ENCODE peak calls at places on chromosomes 12 and 14, in four cellular contexts. U is effector memory CD4-positive, alpha-beta T cell; R is substantia nigra; V is stimulated activated CD4-positive, alpha-beta T cell treated with anti-CD3 and anti-CD28 coated beads, Interleukin-12 subunit alpha, Interleukin-12 subunit beta, amount 100 ng/mL, for 4 hours. E is an unnamed sample.

GRCh38 chr12:54882074-54882473 is 27.8 kb downstream of the MUCL1 start:
- DNase-seq in U (no peak), R (no peak), V (no peak), E (no peak)

GRCh38 chr12:25320123-25321006 is 69.6 kb upstream of the KRAS start:
- DNase-seq in U (no peak), R (no peak), V (no peak), E (no peak)

GRCh38 chr12:92244036-92244435 is 98.4 kb upstream of the BTG1 start:
- DNase-seq in U (no peak), R (no peak), V (no peak), E (no peak)

GRCh38 chr12:57471-57980 is 9.0 kb upstream of the IQSEC3 start:
- DNase-seq in U (no peak), R (no peak), V (no peak), E (no peak)

GRCh38 chr12:89040146-89040964 is 311.9 kb downstream of the DUSP6 start:
- DNase-seq in U (peak; percentile 42), R (no peak), V (peak; percentile 72), E (no peak)

GRCh38 chr12:67910360-67911292 is 78.6 kb upstream of the IFNG-AS1 start:
- DNase-seq in U (no peak), R (no peak), V (no peak), E (no peak)

GRCh38 chr12:31003861-31004640 is 69.6 kb upstream of the DDX11 start:
- DNase-seq in U (no peak), R (no peak), V (no peak), E (no peak)

GRCh38 chr12:76374395-76375020 is 26.3 kb upstream of the BBS10 start:
- DNase-seq in U (no peak), R (no peak), V (no peak), E (no peak)

GRCh38 chr12:32211769-32212156 is 105.1 kb downstream of the BICD1 start:
- DNase-seq in U (no peak), R (no peak), V (no peak), E (no peak)

GRCh38 chr14:68260121-68260520 is 440.5 kb downstream of the RAD51B start:
- DNase-seq in U (no peak), R (no peak), V (no peak), E (no peak)

GRCh38 chr12:13210022-13210539 is 13.6 kb downstream of the EMP1 start:
- DNase-seq in U (no peak), R (no peak), V (no peak), E (no peak)

GRCh38 chr12:117968826-117969659 is at the start of gene KSR2:
- DNase-seq in U (no peak), R (peak; percentile 12), V (peak; percentile 51), E (peak; percentile 79)

GRCh38 chr12:118418385-118419057 is 42.2 kb downstream of the SUDS3 start:
- DNase-seq in U (no peak), R (no peak), V (no peak), E (no peak)

GRCh38 chr14:105140581-105140980 is 28.0 kb downstream of the JAG2 start:
- DNase-seq in U (no peak), R (no peak), V (no peak), E (no peak)

GRCh38 chr12:6351622-6352021 is 9.7 kb upstream of the TNFRSF1A start:
- DNase-seq in U (no peak), R (no peak), V (no peak), E (no peak)

GRCh38 chr14:77131206-77131605 is 10.4 kb downstream of the ZDHHC22 start:
- DNase-seq in U (no peak), R (no peak), V (no peak), E (no peak)

GRCh38 chr14:105343194-105343593 is 28.6 kb downstream of the PACS2 start:
- DNase-seq in U (no peak), R (no peak), V (no peak), E (peak; percentile 4)

GRCh38 chr12:87150969-87151662 is 878.1 kb downstream of the C12orf50 start:
- DNase-seq in U (no peak), R (no peak), V (no peak), E (no peak)

GRCh38 chr14:94376976-94377865 is 11.2 kb downstream of the SERPINA1 start:
- DNase-seq in U (no peak), R (no peak), V (no peak), E (no peak)

GRCh38 chr12:66397574-66397973 is 95.3 kb downstream of the HELB start:
- DNase-seq in U (no peak), R (no peak), V (no peak), E (no peak)

GRCh38 chr14:69261761-69262331 is 1.9 kb downstream of the GALNT16 start:
- DNase-seq in U (no peak), R (no peak), V (no peak), E (no peak)

GRCh38 chr12:40903040-40903439 is 210.8 kb downstream of the CNTN1 start:
- DNase-seq in U (no peak), R (no peak), V (no peak), E (no peak)